ENCODE peak calls at places on chromosome 20, in eight cellular contexts. J is neuronal stem cell; W is GM06990; F is CD8-positive, alpha-beta T cell; N is heart right ventricle; M is psoas muscle; P is uterus; K is body of pancreas. H is an unnamed sample. For H3K36me3 and H3K27me3, the result is how much of the 10 kb centered on the place peaks cover.

GRCh38 chr20:18004389-18005031 is 35.7 kb downstream of the MGME1 start:
- DNase-seq in J (no peak), W (no peak), F (no peak), N (no peak), M (peak), P (no peak), K (peak), H (no peak)

GRCh38 chr20:47167846-47168245 is 188.7 kb downstream of the ZMYND8 start:
- DNase-seq in J (no peak), W (no peak), F (no peak), N (no peak), M (no peak), P (no peak), K (no peak), H (no peak)

GRCh38 chr20:17210983-17211382 is 15.9 kb upstream of the PCSK2 start:
- DNase-seq in J (no peak), W (no peak), F (no peak), N (no peak), M (no peak), P (no peak), K (no peak), H (no peak)

GRCh38 chr20:51541189-51542032 is 1.1 kb downstream of the NFATC2 start:
- DNase-seq in J (no peak), W (peak), F (peak), N (peak), M (peak), P (peak), K (peak), H (peak)

GRCh38 chr20:58852559-58853271 is at the start of gene GNAS:
- DNase-seq in J (peak), W (peak), F (peak), N (peak), M (peak), P (peak), K (peak), H (no peak)

GRCh38 chr20:50369225-50370035 is 140.8 kb upstream of the PTPN1 start:
- DNase-seq in J (no peak), W (no peak), F (no peak), N (no peak), M (no peak), P (no peak), K (peak), H (no peak)

GRCh38 chr20:41032243-41032642 is 3.6 kb downstream of the TOP1 start:
- DNase-seq in J (no peak), W (no peak), F (no peak), N (no peak), M (no peak), P (no peak), K (no peak), H (no peak)

GRCh38 chr20:43938017-43938655 is 23.5 kb downstream of the TOX2 start:
- DNase-seq in J (no peak), W (no peak), F (no peak), N (no peak), M (no peak), P (no peak), K (no peak), H (no peak)

GRCh38 chr20:17172826-17173420 is 53.9 kb upstream of the PCSK2 start:
- DNase-seq in J (no peak), W (no peak), F (no peak), N (no peak), M (no peak), P (no peak), K (no peak), H (no peak)

GRCh38 chr20:3908667-3909066 is 19.5 kb downstream of the PANK2 start:
- DNase-seq in J (no peak), W (no peak), F (no peak), N (peak), M (no peak), P (no peak), K (no peak), H (no peak)

GRCh38 chr20:3914446-3914845 is 25.3 kb downstream of the PANK2 start:
- DNase-seq in J (no peak), W (no peak), F (no peak), N (no peak), M (no peak), P (no peak), K (no peak), H (no peak)

GRCh38 chr20:3909952-3910366 is 20.8 kb downstream of the PANK2 start:
- DNase-seq in J (no peak), W (no peak), F (no peak), N (no peak), M (no peak), P (no peak), K (no peak), H (no peak)

GRCh38 chr20:3910868-3911267 is 21.7 kb downstream of the PANK2 start:
- DNase-seq in J (no peak), W (no peak), F (no peak), N (no peak), M (no peak), P (no peak), K (no peak), H (no peak)

GRCh38 chr20:3911956-3912355 is 22.8 kb downstream of the PANK2 start:
- DNase-seq in J (no peak), W (no peak), F (no peak), N (no peak), M (no peak), P (no peak), K (no peak), H (no peak)
- H3K36me3 ChIP-seq in J (under half), W (under half), F (half or more), N (under half), M (half or more), P (under half), K (under half), H (half or more)

GRCh38 chr20:45500022-45500421 is 15.4 kb downstream of the SPINT3 start:
- DNase-seq in J (no peak), W (no peak), F (no peak), N (no peak), M (no peak), P (no peak), K (no peak), H (no peak)

GRCh38 chr20:45503430-45503829 is 12.0 kb downstream of the SPINT3 start:
- DNase-seq in J (no peak), W (no peak), F (no peak), N (no peak), M (no peak), P (no peak), K (no peak), H (no peak)

GRCh38 chr20:45506398-45506797 is 9.0 kb downstream of the SPINT3 start:
- DNase-seq in J (no peak), W (no peak), F (no peak), N (no peak), M (no peak), P (no peak), K (no peak), H (no peak)

GRCh38 chr20:45501600-45501999 is 13.8 kb downstream of the SPINT3 start:
- DNase-seq in J (no peak), W (no peak), F (no peak), N (no peak), M (no peak), P (no peak), K (no peak), H (no peak)

GRCh38 chr20:45502561-45502960 is 12.9 kb downstream of the SPINT3 start:
- DNase-seq in J (no peak), W (no peak), F (no peak), N (no peak), M (no peak), P (no peak), K (no peak), H (no peak)
- H3K27me3 ChIP-seq in J (under half), W (under half), F (under half), N (under half), M (under half), P (under half), K (under half), H (under half)

DNA sequence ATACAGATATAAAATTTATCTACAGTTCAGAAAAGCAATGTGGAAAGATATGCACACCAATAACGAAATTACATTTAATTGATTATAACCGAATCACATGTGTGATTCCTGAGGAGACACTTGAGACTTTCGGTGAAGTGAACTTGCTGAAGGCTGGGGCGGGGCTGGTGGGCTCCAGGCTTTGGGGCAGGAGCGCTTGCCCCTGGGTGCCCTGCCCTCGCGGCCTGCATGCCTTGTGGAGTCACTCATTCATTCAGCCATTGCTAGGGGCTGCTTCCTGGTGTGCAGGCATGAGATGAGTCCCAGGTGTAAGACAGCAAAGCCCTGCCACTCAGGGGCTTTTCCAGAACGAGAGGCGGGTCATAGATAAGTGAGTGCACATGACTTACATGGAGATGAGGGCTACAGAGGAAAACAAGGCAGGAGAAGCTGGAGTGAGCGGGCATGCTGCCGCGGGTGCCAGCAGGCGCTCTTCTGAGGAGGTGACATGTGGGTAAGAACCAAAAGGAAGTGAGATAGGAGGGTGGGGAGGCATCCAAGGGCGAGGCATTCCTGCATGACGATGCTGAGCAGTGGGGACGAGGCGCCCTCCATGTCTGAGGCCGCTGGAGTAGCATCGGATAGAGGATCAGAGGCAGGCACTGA is 88.7 kb downstream of the BMP7 start:
- DNase-seq in J (no peak), W (no peak), F (no peak), N (no peak), M (no peak), P (no peak), K (no peak), H (no peak)
- H3K36me3 ChIP-seq in J (under half), W (under half), F (under half), N (under half), M (under half), P (under half), K (under half), H (under half)

DNA sequence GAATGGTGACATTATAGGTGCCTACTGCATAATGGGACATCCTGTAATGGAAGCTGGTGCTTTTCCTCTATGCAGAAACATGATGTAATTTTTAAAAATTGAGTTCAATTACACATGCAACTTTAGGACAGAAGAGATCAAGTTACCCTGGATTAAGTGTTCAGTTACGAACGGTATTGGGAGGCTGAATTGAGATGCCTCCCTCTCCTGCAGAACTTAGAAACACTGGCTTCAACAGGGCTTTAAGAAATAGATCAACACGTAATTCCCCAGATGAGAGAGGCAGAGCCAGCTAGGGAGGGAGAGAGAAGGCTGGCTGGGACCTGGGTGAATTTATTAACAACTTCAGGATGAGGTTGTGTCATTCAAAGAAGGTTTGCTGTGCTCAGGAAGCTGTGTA is 232.8 kb downstream of the CDH26 start:
- DNase-seq in J (no peak), W (no peak), F (no peak), N (no peak), M (no peak), P (no peak), K (no peak), H (no peak)
- H3K27me3 ChIP-seq in J (under half), W (under half), F (under half), N (under half), M (under half), P (under half), K (under half), H (under half)

GRCh38 chr20:36891211-36891610 is 15.3 kb downstream of the TLDC2 start:
- DNase-seq in J (no peak), W (no peak), F (no peak), N (no peak), M (no peak), P (no peak), K (no peak), H (no peak)
- H3K36me3 ChIP-seq in J (under half), W (under half), F (half or more), N (under half), M (half or more), P (under half), K (under half), H (half or more)

GRCh38 chr20:33016581-33017109 is 9.1 kb downstream of the BPIFB2 start:
- DNase-seq in J (no peak), W (no peak), F (no peak), N (no peak), M (no peak), P (no peak), K (no peak), H (no peak)
- H3K27me3 ChIP-seq in J (under half), W (under half), F (under half), N (under half), M (under half), P (under half), K (under half), H (under half)

GRCh38 chr20:63596423-63596822 is 22.4 kb upstream of the HELZ2 start:
- DNase-seq in J (no peak), W (no peak), F (no peak), N (no peak), M (no peak), P (no peak), K (no peak), H (no peak)
- H3K36me3 ChIP-seq in J (under half), W (under half), F (under half), N (under half), M (half or more), P (under half), K (under half), H (under half)

GRCh38 chr20:1486566-1486965 is 4.7 kb downstream of the SIRPB2 start:
- DNase-seq in J (no peak), W (no peak), F (no peak), N (no peak), M (no peak), P (no peak), K (no peak), H (no peak)
- H3K27me3 ChIP-seq in J (under half), W (under half), F (under half), N (under half), M (under half), P (under half), K (under half), H (under half)